ENCODE peak calls at places on chromosomes 4 and X, in nine cellular contexts. One of them, this sample, is unnamed.
A peak's percentile ranks its signal among the peaks of the same experiment; 100 is the strongest.

GRCh38 chrX:103275947-103276567 is 493 bp downstream of the TCEAL5 start:
- DNase-seq in CD4-positive, alpha-beta memory T cell: no peak
- DNase-seq in transverse colon: no peak
- DNase-seq in GM23338: peak; percentile 41
- DNase-seq in mesendoderm: no peak
- DNase-seq in H1: no peak
- DNase-seq in lower lobe of right lung: no peak
- DNase-seq in adrenal gland: no peak
- DNase-seq in fibroblast of lung: no peak
- DNase-seq in this sample: no peak

GRCh38 chr4:8192748-8193738 is 6.0 kb upstream of the SH3TC1 start:
- DNase-seq in mesendoderm: no peak
- DNase-seq in transverse colon: peak; percentile 77
- DNase-seq in CD4-positive, alpha-beta memory T cell: peak; percentile 18
- DNase-seq in lower lobe of right lung: peak; percentile 71
- DNase-seq in fibroblast of lung: peak; percentile 53
- DNase-seq in GM23338: no peak
- DNase-seq in adrenal gland: peak; percentile 49
- DNase-seq in H1: no peak
- DNase-seq in this sample: no peak

GRCh38 chr4:54571293-54571723 is 86.4 kb upstream of the KIT start:
- DNase-seq in GM23338: no peak
- DNase-seq in adrenal gland: no peak
- DNase-seq in CD4-positive, alpha-beta memory T cell: no peak
- DNase-seq in H1: no peak
- DNase-seq in fibroblast of lung: peak; percentile 15
- DNase-seq in mesendoderm: no peak
- DNase-seq in lower lobe of right lung: no peak
- DNase-seq in transverse colon: no peak
- DNase-seq in this sample: no peak

GRCh38 chr4:120155287-120155686 is 88.6 kb upstream of the MAD2L1 start:
- DNase-seq in fibroblast of lung: no peak
- DNase-seq in lower lobe of right lung: no peak
- DNase-seq in adrenal gland: no peak
- DNase-seq in H1: no peak
- DNase-seq in GM23338: no peak
- DNase-seq in CD4-positive, alpha-beta memory T cell: no peak
- DNase-seq in mesendoderm: no peak
- DNase-seq in transverse colon: no peak
- DNase-seq in this sample: no peak

GRCh38 chr4:94419549-94419948 is 32.2 kb upstream of the PDLIM5 start:
- DNase-seq in GM23338: no peak
- DNase-seq in fibroblast of lung: no peak
- DNase-seq in mesendoderm: no peak
- DNase-seq in transverse colon: no peak
- DNase-seq in lower lobe of right lung: no peak
- DNase-seq in CD4-positive, alpha-beta memory T cell: no peak
- DNase-seq in adrenal gland: no peak
- DNase-seq in H1: no peak
- DNase-seq in this sample: no peak

GRCh38 chr4:181504846-181505374 is 738.3 kb upstream of the TENM3 start:
- DNase-seq in CD4-positive, alpha-beta memory T cell: no peak
- DNase-seq in adrenal gland: no peak
- DNase-seq in mesendoderm: no peak
- DNase-seq in lower lobe of right lung: no peak
- DNase-seq in fibroblast of lung: peak; percentile 6
- DNase-seq in H1: no peak
- DNase-seq in transverse colon: no peak
- DNase-seq in GM23338: no peak
- DNase-seq in this sample: no peak

GRCh38 chr4:139656614-139657486 is 8.8 kb upstream of the MGST2 start:
- DNase-seq in fibroblast of lung: peak; percentile 70
- DNase-seq in transverse colon: peak; percentile 61
- DNase-seq in mesendoderm: peak; percentile 89
- DNase-seq in lower lobe of right lung: peak; percentile 61
- DNase-seq in adrenal gland: peak; percentile 71
- DNase-seq in CD4-positive, alpha-beta memory T cell: peak; percentile 65
- DNase-seq in H1: no peak
- DNase-seq in GM23338: peak; percentile 92
- DNase-seq in this sample: peak; percentile 70

GRCh38 chr4:159655547-159655946 is 552.7 kb downstream of the RAPGEF2 start:
- DNase-seq in CD4-positive, alpha-beta memory T cell: no peak
- DNase-seq in mesendoderm: no peak
- DNase-seq in adrenal gland: no peak
- DNase-seq in GM23338: no peak
- DNase-seq in fibroblast of lung: peak; percentile 99
- DNase-seq in lower lobe of right lung: no peak
- DNase-seq in H1: no peak
- DNase-seq in transverse colon: no peak
- DNase-seq in this sample: no peak

GRCh38 chrX:72308566-72309296 is 3.0 kb upstream of the CITED1 start:
- DNase-seq in H1: no peak
- DNase-seq in transverse colon: peak; percentile 73
- DNase-seq in mesendoderm: peak; percentile 88
- DNase-seq in GM23338: peak; percentile 83
- DNase-seq in adrenal gland: peak; percentile 35
- DNase-seq in fibroblast of lung: peak; percentile 70
- DNase-seq in lower lobe of right lung: peak; percentile 53
- DNase-seq in CD4-positive, alpha-beta memory T cell: peak; percentile 31
- DNase-seq in this sample: peak; percentile 55
- H3K4me3 ChIP-seq in H1: peak overlapping the region; percentile 43
- H3K4me3 ChIP-seq in transverse colon: peak overlapping the region; percentile 61
- H3K4me3 ChIP-seq in mesendoderm: no peak overlapping the region
- H3K4me3 ChIP-seq in GM23338: peak overlapping the region; percentile 58
- H3K4me3 ChIP-seq in adrenal gland: no peak overlapping the region
- H3K4me3 ChIP-seq in fibroblast of lung: no peak overlapping the region
- H3K4me3 ChIP-seq in lower lobe of right lung: peak overlapping the region; percentile 44
- H3K4me3 ChIP-seq in CD4-positive, alpha-beta memory T cell: peak overlapping the region; percentile 17
- H3K4me3 ChIP-seq in this sample: no peak overlapping the region

GRCh38 chr4:3299122-3299521 is 6.3 kb downstream of the RGS12 start:
- DNase-seq in transverse colon: no peak
- DNase-seq in GM23338: no peak
- DNase-seq in fibroblast of lung: no peak
- DNase-seq in lower lobe of right lung: no peak
- DNase-seq in CD4-positive, alpha-beta memory T cell: no peak
- DNase-seq in mesendoderm: no peak
- DNase-seq in adrenal gland: peak; percentile 5
- DNase-seq in H1: no peak
- DNase-seq in this sample: no peak
- H3K4me1 ChIP-seq in transverse colon: peaks cover 3% of the 10 kb centered on the region
- H3K4me1 ChIP-seq in GM23338: peaks cover 7% of the 10 kb centered on the region
- H3K4me1 ChIP-seq in fibroblast of lung: peaks cover under 1% of the 10 kb centered on the region
- H3K4me1 ChIP-seq in lower lobe of right lung: peaks cover 36% of the 10 kb centered on the region
- H3K4me1 ChIP-seq in CD4-positive, alpha-beta memory T cell: peaks cover 31% of the 10 kb centered on the region
- H3K4me1 ChIP-seq in mesendoderm: peaks cover under 1% of the 10 kb centered on the region
- H3K4me1 ChIP-seq in adrenal gland: peaks cover 13% of the 10 kb centered on the region
- H3K4me1 ChIP-seq in H1: peaks cover 10% of the 10 kb centered on the region
- H3K4me1 ChIP-seq in this sample: peaks cover 26% of the 10 kb centered on the region

GRCh38 chrX:40248822-40249221 is 151.1 kb upstream of the BCOR start:
- DNase-seq in adrenal gland: no peak
- DNase-seq in fibroblast of lung: no peak
- DNase-seq in lower lobe of right lung: no peak
- DNase-seq in H1: no peak
- DNase-seq in transverse colon: no peak
- DNase-seq in CD4-positive, alpha-beta memory T cell: no peak
- DNase-seq in mesendoderm: no peak
- DNase-seq in GM23338: no peak
- DNase-seq in this sample: no peak
- H3K27ac ChIP-seq in adrenal gland: no peak overlapping the region
- H3K27ac ChIP-seq in fibroblast of lung: no peak overlapping the region
- H3K27ac ChIP-seq in lower lobe of right lung: no peak overlapping the region
- H3K27ac ChIP-seq in H1: no peak overlapping the region
- H3K27ac ChIP-seq in transverse colon: no peak overlapping the region
- H3K27ac ChIP-seq in CD4-positive, alpha-beta memory T cell: no peak overlapping the region
- H3K27ac ChIP-seq in mesendoderm: no peak overlapping the region
- H3K27ac ChIP-seq in GM23338: no peak overlapping the region
- H3K27ac ChIP-seq in this sample: no peak overlapping the region

GRCh38 chrX:118824173-118824782 is 654 bp downstream of the ZCCHC12 start:
- DNase-seq in lower lobe of right lung: no peak
- DNase-seq in H1: no peak
- DNase-seq in transverse colon: no peak
- DNase-seq in fibroblast of lung: no peak
- DNase-seq in adrenal gland: no peak
- DNase-seq in mesendoderm: peak; percentile 32
- DNase-seq in CD4-positive, alpha-beta memory T cell: no peak
- DNase-seq in GM23338: peak; percentile 47
- DNase-seq in this sample: no peak
- H3K4me3 ChIP-seq in lower lobe of right lung: peak overlapping the region; percentile 39
- H3K4me3 ChIP-seq in H1: peak overlapping the region; percentile 34
- H3K4me3 ChIP-seq in transverse colon: peak overlapping the region; percentile 42
- H3K4me3 ChIP-seq in fibroblast of lung: no peak overlapping the region
- H3K4me3 ChIP-seq in adrenal gland: no peak overlapping the region
- H3K4me3 ChIP-seq in mesendoderm: no peak overlapping the region
- H3K4me3 ChIP-seq in CD4-positive, alpha-beta memory T cell: no peak overlapping the region
- H3K4me3 ChIP-seq in GM23338: peak overlapping the region; percentile 55
- H3K4me3 ChIP-seq in this sample: no peak overlapping the region

GRCh38 chr4:92234393-92235176 is 69.2 kb upstream of the GRID2 start:
- DNase-seq in GM23338: no peak
- DNase-seq in lower lobe of right lung: no peak
- DNase-seq in CD4-positive, alpha-beta memory T cell: no peak
- DNase-seq in transverse colon: no peak
- DNase-seq in H1: no peak
- DNase-seq in adrenal gland: no peak
- DNase-seq in fibroblast of lung: peak; percentile 99
- DNase-seq in mesendoderm: no peak
- DNase-seq in this sample: peak; percentile 58
- H3K4me1 ChIP-seq in GM23338: no peaks in the 10 kb centered on the region
- H3K4me1 ChIP-seq in lower lobe of right lung: peaks cover 4% of the 10 kb centered on the region
- H3K4me1 ChIP-seq in CD4-positive, alpha-beta memory T cell: no peaks in the 10 kb centered on the region
- H3K4me1 ChIP-seq in transverse colon: no peaks in the 10 kb centered on the region
- H3K4me1 ChIP-seq in H1: no peaks in the 10 kb centered on the region
- H3K4me1 ChIP-seq in adrenal gland: no peaks in the 10 kb centered on the region
- H3K4me1 ChIP-seq in fibroblast of lung: peaks cover 12% of the 10 kb centered on the region
- H3K4me1 ChIP-seq in mesendoderm: no peaks in the 10 kb centered on the region
- H3K4me1 ChIP-seq in this sample: peaks cover 45% of the 10 kb centered on the region

This sample was measured in SJSA1.